ENCODE peak calls at places on chromosomes 12 and 14, in five cellular contexts. One of them, this sample, is unnamed.

GRCh38 chr12:59005195-59005961 is 85.1 kb upstream of the LRIG3 start:
- DNase-seq in K562: no peak
- DNase-seq in H1: no peak
- DNase-seq in HepG2: no peak
- DNase-seq in GM12878: no peak
- DNase-seq in this sample: no peak

GRCh38 chr12:28536088-28536487 is 345.8 kb downstream of the CCDC91 start:
- DNase-seq in K562: no peak
- DNase-seq in H1: no peak
- DNase-seq in HepG2: no peak
- DNase-seq in GM12878: no peak
- DNase-seq in this sample: no peak

GRCh38 chr14:31672709-31673108 is 111.5 kb downstream of the NUBPL start:
- DNase-seq in K562: no peak
- DNase-seq in H1: no peak
- DNase-seq in HepG2: no peak
- DNase-seq in GM12878: no peak
- DNase-seq in this sample: no peak

GRCh38 chr14:51873221-51873893 is 12.9 kb downstream of the GNG2 start:
- DNase-seq in K562: no peak
- DNase-seq in H1: no peak
- DNase-seq in HepG2: no peak
- DNase-seq in GM12878: peak; percentile 94
- DNase-seq in this sample: peak; percentile 86

GRCh38 chr12:55957106-55957859 is 8.6 kb downstream of the PMEL start:
- DNase-seq in K562: no peak
- DNase-seq in H1: no peak
- DNase-seq in HepG2: no peak
- DNase-seq in GM12878: no peak
- DNase-seq in this sample: no peak

GRCh38 chr12:102216086-102216691 is 18.6 kb upstream of the PMCH start:
- DNase-seq in K562: no peak
- DNase-seq in H1: no peak
- DNase-seq in HepG2: no peak
- DNase-seq in GM12878: no peak
- DNase-seq in this sample: peak; percentile 38

GRCh38 chr12:22866406-22866805 is 241.4 kb downstream of the ETNK1 start:
- DNase-seq in K562: no peak
- DNase-seq in H1: no peak
- DNase-seq in HepG2: no peak
- DNase-seq in GM12878: no peak
- DNase-seq in this sample: no peak

GRCh38 chr12:62737201-62737600 is 197.7 kb downstream of the PPM1H start:
- DNase-seq in K562: no peak
- DNase-seq in H1: no peak
- DNase-seq in HepG2: no peak
- DNase-seq in GM12878: no peak
- DNase-seq in this sample: no peak

GRCh38 chr12:3604750-3605638 is 114.0 kb downstream of the PRMT8 start:
- DNase-seq in K562: no peak
- DNase-seq in H1: peak; percentile 31
- DNase-seq in HepG2: no peak
- DNase-seq in GM12878: no peak
- DNase-seq in this sample: no peak

GRCh38 chr12:3149505-3150307 is 72.5 kb downstream of the TSPAN9 start:
- DNase-seq in K562: no peak
- DNase-seq in H1: no peak
- DNase-seq in HepG2: no peak
- DNase-seq in GM12878: no peak
- DNase-seq in this sample: no peak

GRCh38 chr12:4099276-4099675 is 174.3 kb upstream of the CCND2 start:
- DNase-seq in K562: no peak
- DNase-seq in H1: no peak
- DNase-seq in HepG2: no peak
- DNase-seq in GM12878: no peak
- DNase-seq in this sample: no peak

GRCh38 chr14:105165761-105166485 is 2.7 kb downstream of the JAG2 start:
- DNase-seq in K562: no peak
- DNase-seq in H1: no peak
- DNase-seq in HepG2: no peak
- DNase-seq in GM12878: no peak
- DNase-seq in this sample: no peak

GRCh38 chr12:68530965-68531364 is 79.7 kb upstream of the RAP1B start:
- DNase-seq in K562: no peak
- DNase-seq in H1: no peak
- DNase-seq in HepG2: no peak
- DNase-seq in GM12878: no peak
- DNase-seq in this sample: no peak

GRCh38 chr12:40202095-40203059 is 22.4 kb upstream of the LRRK2 start:
- DNase-seq in K562: no peak
- DNase-seq in H1: no peak
- DNase-seq in HepG2: no peak
- DNase-seq in GM12878: no peak
- DNase-seq in this sample: no peak

GRCh38 chr12:43847427-43847826 is 11.5 kb downstream of the TMEM117 start:
- DNase-seq in K562: no peak
- DNase-seq in H1: no peak
- DNase-seq in HepG2: no peak
- DNase-seq in GM12878: no peak
- DNase-seq in this sample: no peak

GRCh38 chr12:57223191-57224165 is 6.0 kb upstream of the SHMT2 start:
- DNase-seq in K562: no peak
- DNase-seq in H1: no peak
- DNase-seq in HepG2: no peak
- DNase-seq in GM12878: no peak
- DNase-seq in this sample: no peak

GRCh38 chr12:49987620-49988303 is 15.0 kb downstream of the AQP6 start:
- DNase-seq in K562: no peak
- DNase-seq in H1: no peak
- DNase-seq in HepG2: peak; percentile 53
- DNase-seq in GM12878: no peak
- DNase-seq in this sample: no peak

GRCh38 chr14:57641776-57642175 is 148.1 kb upstream of the CCDC198 start:
- DNase-seq in K562: no peak
- DNase-seq in H1: no peak
- DNase-seq in HepG2: no peak
- DNase-seq in GM12878: no peak
- DNase-seq in this sample: no peak

GRCh38 chr14:52694761-52695480 is 437 bp downstream of the ERO1A start:
- DNase-seq in K562: peak; percentile 13
- DNase-seq in H1: no peak
- DNase-seq in HepG2: peak; percentile 25
- DNase-seq in GM12878: peak; percentile 60
- DNase-seq in this sample: no peak

GRCh38 chr14:75334191-75335051 is 55.8 kb downstream of the FOS start:
- DNase-seq in K562: no peak
- DNase-seq in H1: no peak
- DNase-seq in HepG2: no peak
- DNase-seq in GM12878: peak; percentile 28
- DNase-seq in this sample: no peak

GRCh38 chr14:68552597-68552996 is 240.3 kb downstream of the ZFP36L1 start:
- DNase-seq in K562: no peak
- DNase-seq in H1: no peak
- DNase-seq in HepG2: no peak
- DNase-seq in GM12878: no peak
- DNase-seq in this sample: no peak

GRCh38 chr12:54439521-54440255 is 20.6 kb upstream of the ITGA5 start:
- DNase-seq in K562: peak; percentile 69
- DNase-seq in H1: no peak
- DNase-seq in HepG2: peak; percentile 18
- DNase-seq in GM12878: no peak
- DNase-seq in this sample: peak; percentile 69

GRCh38 chr14:91233936-91234790 is 10.3 kb downstream of the GPR68 start:
- DNase-seq in K562: no peak
- DNase-seq in H1: no peak
- DNase-seq in HepG2: no peak
- DNase-seq in GM12878: no peak
- DNase-seq in this sample: no peak

DNA sequence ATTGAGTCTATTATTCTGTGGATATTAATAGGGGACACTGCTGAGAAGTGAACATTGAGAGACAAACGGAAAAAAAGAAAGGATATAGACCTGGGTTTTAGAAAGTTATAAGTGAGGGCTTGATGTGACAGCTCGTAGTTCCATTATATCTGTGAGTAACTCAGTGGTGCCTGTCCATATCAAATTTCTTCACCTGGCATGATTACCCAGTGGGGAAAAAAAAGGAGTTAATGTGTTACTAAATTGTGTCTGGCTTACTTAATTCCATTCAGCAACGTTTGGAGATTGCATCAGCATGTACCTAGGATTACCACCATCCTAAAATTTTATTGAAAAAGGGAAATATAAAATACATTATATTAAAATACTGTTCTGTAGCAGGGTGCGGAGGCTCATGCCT is 1249.9 kb downstream of the SLC16A7 start:
- DNase-seq in K562: no peak
- DNase-seq in H1: no peak
- DNase-seq in HepG2: no peak
- DNase-seq in GM12878: no peak
- DNase-seq in this sample: no peak
- TF ChIP-seq KDM1A in K562: no peak
- TF ChIP-seq KDM1A in H1: no peak
- TF ChIP-seq KDM1A in HepG2: no peak
- TF ChIP-seq KDM1A in GM12878: no peak
- TF ChIP-seq KDM1A in this sample: no peak

GRCh38 chr14:61280092-61280525 is 1.0 kb downstream of the TMEM30B start:
- DNase-seq in K562: no peak
- DNase-seq in H1: no peak
- DNase-seq in HepG2: no peak
- DNase-seq in GM12878: no peak
- DNase-seq in this sample: no peak
- TF ChIP-seq KDM1A in K562: no peak
- TF ChIP-seq KDM1A in H1: no peak
- TF ChIP-seq KDM1A in HepG2: no peak
- TF ChIP-seq KDM1A in GM12878: no peak
- TF ChIP-seq KDM1A in this sample: no peak

GRCh38 chr12:16553457-16553856 is 52.5 kb downstream of the LMO3 start:
- DNase-seq in K562: no peak
- DNase-seq in H1: no peak
- DNase-seq in HepG2: no peak
- DNase-seq in GM12878: no peak
- DNase-seq in this sample: no peak
- TF ChIP-seq KDM1A in K562: no peak
- TF ChIP-seq KDM1A in H1: no peak
- TF ChIP-seq KDM1A in HepG2: no peak
- TF ChIP-seq KDM1A in GM12878: no peak
- TF ChIP-seq KDM1A in this sample: no peak

GRCh38 chr12:121005346-121005815 is 10.9 kb downstream of the C12orf43 start:
- DNase-seq in K562: peak; percentile 52
- DNase-seq in H1: peak; percentile 57
- DNase-seq in HepG2: peak; percentile 59
- DNase-seq in GM12878: no peak
- DNase-seq in this sample: no peak
- TF ChIP-seq KDM1A in K562: no peak
- TF ChIP-seq KDM1A in H1: peak; percentile 36
- TF ChIP-seq KDM1A in HepG2: peak; percentile 8
- TF ChIP-seq KDM1A in GM12878: no peak
- TF ChIP-seq KDM1A in this sample: peak; percentile 92

GRCh38 chr12:71592841-71593240 is 70.8 kb downstream of the ZFC3H1 start:
- DNase-seq in K562: no peak
- DNase-seq in H1: no peak
- DNase-seq in HepG2: no peak
- DNase-seq in GM12878: no peak
- DNase-seq in this sample: no peak

GRCh38 chr12:71585218-71585617 is 78.4 kb downstream of the ZFC3H1 start:
- DNase-seq in K562: no peak
- DNase-seq in H1: no peak
- DNase-seq in HepG2: no peak
- DNase-seq in GM12878: no peak
- DNase-seq in this sample: no peak

GRCh38 chr12:71591601-71592000 is 72.0 kb downstream of the ZFC3H1 start:
- DNase-seq in K562: no peak
- DNase-seq in H1: peak; percentile 44
- DNase-seq in HepG2: no peak
- DNase-seq in GM12878: no peak
- DNase-seq in this sample: no peak

GRCh38 chr12:71587012-71587411 is 76.6 kb downstream of the ZFC3H1 start:
- DNase-seq in K562: no peak
- DNase-seq in H1: no peak
- DNase-seq in HepG2: no peak
- DNase-seq in GM12878: no peak
- DNase-seq in this sample: no peak

GRCh38 chr12:71589478-71589881 is 74.2 kb downstream of the ZFC3H1 start:
- DNase-seq in K562: no peak
- DNase-seq in H1: no peak
- DNase-seq in HepG2: no peak
- DNase-seq in GM12878: no peak
- DNase-seq in this sample: no peak
- TF ChIP-seq KDM1A in K562: no peak
- TF ChIP-seq KDM1A in H1: no peak
- TF ChIP-seq KDM1A in HepG2: no peak
- TF ChIP-seq KDM1A in GM12878: no peak
- TF ChIP-seq KDM1A in this sample: no peak

GRCh38 chr12:110647669-110648068 is 33.7 kb downstream of the TCTN1 start:
- DNase-seq in K562: no peak
- DNase-seq in H1: no peak
- DNase-seq in HepG2: no peak
- DNase-seq in GM12878: no peak
- DNase-seq in this sample: no peak

DNA sequence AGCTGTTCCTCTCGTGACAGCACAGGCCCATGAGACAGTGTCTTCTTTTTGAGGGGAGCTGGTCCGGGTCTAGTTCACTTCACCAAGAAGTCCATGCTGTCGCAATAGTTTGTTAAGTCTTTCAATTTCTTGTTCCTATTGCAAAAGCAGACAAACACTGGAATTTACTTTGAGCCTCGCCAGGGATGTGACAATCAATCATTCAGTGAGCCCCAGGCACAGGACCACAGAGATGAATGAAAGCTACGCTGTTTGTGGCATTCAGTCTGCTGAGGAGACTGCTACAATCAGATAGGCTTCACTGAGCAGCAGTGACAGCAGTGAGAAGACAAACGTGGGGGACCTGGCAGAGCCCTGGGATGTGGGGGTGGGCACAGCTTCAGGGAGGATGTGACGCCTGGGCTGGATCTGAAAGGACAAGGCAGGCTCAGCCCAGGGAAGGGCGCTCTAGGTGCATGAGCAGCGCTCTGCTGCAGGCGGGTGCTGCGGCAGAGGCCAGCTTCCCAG is 35.5 kb downstream of the TCTN1 start:
- DNase-seq in K562: no peak
- DNase-seq in H1: no peak
- DNase-seq in HepG2: peak; percentile 41
- DNase-seq in GM12878: no peak
- DNase-seq in this sample: no peak
- TF ChIP-seq KDM1A in K562: no peak
- TF ChIP-seq KDM1A in H1: no peak
- TF ChIP-seq KDM1A in HepG2: no peak
- TF ChIP-seq KDM1A in GM12878: no peak
- TF ChIP-seq KDM1A in this sample: no peak

DNA sequence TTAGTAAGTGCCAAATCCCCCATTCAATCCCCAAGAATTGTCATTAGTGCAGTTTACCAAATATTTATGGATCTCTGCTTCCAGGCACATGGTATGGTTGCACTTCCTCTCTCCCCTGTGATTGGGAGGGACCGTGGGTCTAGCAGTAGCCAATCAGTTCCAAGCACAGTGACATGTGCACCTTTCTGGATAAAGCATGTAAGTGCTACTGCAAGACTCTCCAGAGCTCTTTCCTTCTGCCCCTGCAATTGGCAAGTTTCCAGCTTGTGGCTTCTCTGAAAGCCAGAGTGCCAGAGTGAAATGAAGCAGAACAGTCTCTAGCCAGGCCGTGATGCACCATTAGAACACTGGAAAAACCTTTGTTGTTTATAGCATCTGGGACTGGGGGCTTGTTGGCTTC is 85.3 kb upstream of the FLRT2 start:
- DNase-seq in K562: no peak
- DNase-seq in H1: no peak
- DNase-seq in HepG2: no peak
- DNase-seq in GM12878: no peak
- DNase-seq in this sample: no peak
- TF ChIP-seq KDM1A in K562: no peak
- TF ChIP-seq KDM1A in H1: no peak
- TF ChIP-seq KDM1A in HepG2: no peak
- TF ChIP-seq KDM1A in GM12878: no peak
- TF ChIP-seq KDM1A in this sample: no peak